ENCODE peak calls at places on chromosomes 7 and 10, in five cellular contexts. Y is colonic mucosa, D is lung, W is Caco-2, V is fibroblast of the aortic adventitia. C is an unnamed sample.

GRCh38 chr10:21314906-21315305 is 210.6 kb downstream of the SKIDA1 start:
- DNase-seq in D (no peak), Y (no peak), V (no peak), W (no peak), C (no peak)

GRCh38 chr10:23479798-23480473 is 41.1 kb downstream of the OTUD1 start:
- DNase-seq in D (no peak), Y (no peak), W (no peak), V (no peak), C (no peak)

GRCh38 chr7:13092708-13093005 is 405.2 kb downstream of the ARL4A start:
- DNase-seq in Y (no peak), V (no peak), W (no peak), D (no peak), C (no peak)

GRCh38 chr7:115707236-115707635 is 323.3 kb downstream of the TFEC start:
- DNase-seq in W (peak; percentile 38), Y (peak; percentile 47), D (no peak), V (peak; percentile 25), C (no peak)

GRCh38 chr7:37409456-37409855 is 39.2 kb downstream of the ELMO1 start:
- DNase-seq in Y (no peak), W (no peak), D (no peak), V (no peak), C (no peak)

GRCh38 chr7:139739863-139740597 is 37.8 kb downstream of the HIPK2 start:
- DNase-seq in W (no peak), D (no peak), Y (peak; percentile 38), V (no peak), C (no peak)

GRCh38 chr7:75565129-75565528 is 73.0 kb downstream of the SPDYE5 start:
- DNase-seq in Y (no peak), V (peak; percentile 87), W (peak; percentile 61), D (peak; percentile 33), C (peak; percentile 88)

GRCh38 chr10:51862149-51862548 is 162.8 kb upstream of the CSTF2T start:
- DNase-seq in Y (no peak), V (no peak), W (no peak), D (no peak), C (no peak)

GRCh38 chr10:112953075-112953501 is 3.0 kb downstream of the TCF7L2 start:
- DNase-seq in D (peak; percentile 41), V (peak; percentile 53), W (no peak), Y (peak; percentile 51), C (no peak)

GRCh38 chr7:4763091-4763793 is 12.2 kb upstream of the AP5Z1 start:
- DNase-seq in V (no peak), D (no peak), W (no peak), Y (no peak), C (no peak)

GRCh38 chr10:110446954-110447608 is 50.6 kb upstream of the DUSP5 start:
- DNase-seq in V (peak; percentile 95), Y (no peak), W (no peak), D (no peak), C (no peak)

GRCh38 chr7:46549347-46549746 is 628.3 kb upstream of the IGFBP3 start:
- DNase-seq in D (no peak), Y (no peak), V (no peak), W (no peak), C (no peak)

GRCh38 chr7:68573271-68574000 is 1024.8 kb upstream of the AUTS2 start:
- DNase-seq in D (no peak), W (no peak), Y (no peak), V (no peak), C (no peak)

GRCh38 chr10:119203006-119203405 is 4.4 kb upstream of the GRK5 start:
- DNase-seq in D (no peak), V (peak; percentile 72), W (no peak), Y (no peak), C (no peak)

GRCh38 chr7:116588225-116588624 is 63.4 kb downstream of the CAV1 start:
- DNase-seq in Y (no peak), V (peak; percentile 73), W (no peak), D (no peak), C (no peak)

GRCh38 chr7:69934475-69934903 is 336.2 kb downstream of the AUTS2 start:
- DNase-seq in V (no peak), W (no peak), D (no peak), Y (no peak), C (no peak)

GRCh38 chr7:98286093-98286525 is 4.6 kb downstream of the BRI3 start:
- DNase-seq in W (peak; percentile 68), Y (peak; percentile 63), D (peak; percentile 83), V (peak; percentile 52), C (no peak)

GRCh38 chr7:39978252-39978934 is 28.3 kb downstream of the CDK13 start:
- DNase-seq in Y (no peak), V (no peak), W (no peak), D (no peak), C (no peak)

DNA sequence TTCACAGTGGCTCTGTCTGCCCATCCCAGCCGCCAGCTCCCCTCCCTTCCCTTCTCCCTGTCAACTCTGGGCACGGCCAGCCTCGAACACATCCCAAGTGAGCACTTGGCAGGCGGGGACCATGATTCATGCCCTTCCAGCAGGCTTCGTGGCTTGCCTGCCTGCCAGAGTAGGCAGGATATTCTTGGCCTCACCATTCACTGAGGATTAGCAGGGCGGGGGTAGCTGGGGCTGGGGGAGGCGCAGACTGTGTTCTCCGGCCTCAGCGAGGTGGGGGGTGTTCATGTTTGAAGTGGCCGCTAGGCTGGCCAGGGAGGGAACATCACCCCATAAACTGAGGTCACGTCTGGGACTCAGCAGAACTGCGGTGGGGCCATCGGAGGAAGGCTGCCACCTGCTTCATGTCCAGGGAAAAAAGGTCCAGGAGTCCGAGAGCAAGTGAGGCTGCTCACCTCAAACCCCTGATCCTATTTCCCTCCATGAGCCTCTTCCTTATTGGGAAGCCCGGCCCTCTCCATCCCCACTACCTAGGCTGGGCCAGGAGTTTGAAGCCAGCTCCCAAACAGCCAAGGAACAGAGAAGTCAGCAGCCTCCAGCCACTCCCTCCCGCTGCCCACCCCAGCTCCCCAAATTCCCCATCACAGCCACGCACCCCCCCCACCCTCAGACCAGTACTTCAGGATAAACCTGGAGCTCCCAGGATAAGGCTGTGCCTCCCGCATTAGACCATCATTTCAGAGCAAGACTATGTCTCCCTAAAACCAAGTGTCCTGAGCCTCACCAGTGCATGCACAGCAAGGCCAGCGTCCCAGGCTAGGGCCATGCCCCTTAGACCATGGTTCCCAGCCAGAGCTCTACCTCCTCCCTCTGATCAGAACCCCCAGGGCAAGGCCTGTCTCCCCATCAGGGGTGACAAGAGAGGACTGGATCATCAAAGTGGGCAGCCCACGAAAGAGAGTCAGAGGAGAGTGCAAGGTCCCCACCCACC is 42.8 kb upstream of the RABGEF1 start:
- DNase-seq in W (no peak), V (peak; percentile 79), Y (no peak), D (no peak), C (no peak)
- TF ChIP-seq CTCF in W (no peak), V (no peak), Y (no peak), D (no peak), C (no peak)

DNA sequence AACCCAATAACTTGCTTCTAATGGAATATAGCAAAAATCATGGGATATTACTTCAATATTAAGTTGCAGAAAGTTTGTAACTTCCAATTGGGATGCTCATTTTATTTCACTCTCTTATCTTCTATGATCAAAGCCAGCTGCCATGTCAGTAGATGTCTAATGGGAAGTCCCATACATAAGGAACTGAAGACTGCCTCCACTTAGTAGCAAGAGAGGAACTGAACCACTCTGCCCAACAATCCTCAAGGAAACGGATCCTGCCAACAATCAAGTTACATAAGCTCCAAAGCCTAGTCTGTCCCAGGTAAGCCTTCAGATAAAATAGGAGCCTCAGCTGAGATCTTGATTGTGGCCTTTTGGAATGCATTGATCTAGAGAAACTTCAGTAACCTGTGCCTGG is 431.5 kb upstream of the PCDH15 start:
- DNase-seq in Y (no peak), W (no peak), D (no peak), V (no peak), C (no peak)
- H3K4me3 ChIP-seq in Y (no peak overlapping the region), W (no peak overlapping the region), D (no peak overlapping the region), V (no peak overlapping the region), C (no peak overlapping the region)

GRCh38 chr10:100631192-100631591 is 95.4 kb downstream of the HIF1AN start:
- DNase-seq in D (no peak), W (no peak), V (no peak), Y (no peak), C (no peak)
- TF ChIP-seq CTCF in D (no peak), W (no peak), V (no peak), Y (no peak), C (no peak)

DNA sequence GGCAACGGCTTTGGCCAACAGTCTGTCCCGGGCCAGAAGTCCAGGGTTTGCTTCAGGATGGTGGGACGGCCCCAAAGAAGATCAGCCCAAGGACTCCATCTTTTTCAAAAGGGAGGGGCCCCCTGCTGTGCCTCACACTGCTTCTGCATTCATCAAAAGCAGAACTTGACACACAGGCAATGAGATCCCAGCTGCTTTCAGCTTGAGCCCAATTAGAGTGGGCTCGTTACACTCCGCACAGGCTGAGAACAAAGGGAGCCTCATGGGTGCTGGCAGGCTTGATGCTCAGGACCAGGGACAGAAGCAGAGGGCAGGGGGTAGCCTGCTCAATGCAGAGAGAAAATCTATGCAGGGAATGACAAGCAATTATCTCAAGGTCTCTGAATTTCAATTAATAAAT is 45.5 kb downstream of the VOPP1 start:
- DNase-seq in W (no peak), D (no peak), V (no peak), Y (no peak), C (no peak)
- H3K4me3 ChIP-seq in W (no peak overlapping the region), D (no peak overlapping the region), V (no peak overlapping the region), Y (no peak overlapping the region), C (no peak overlapping the region)

GRCh38 chr10:63115732-63116383 is 17.3 kb upstream of the NRBF2 start:
- DNase-seq in V (peak; percentile 99), D (peak; percentile 60), W (peak; percentile 56), Y (peak; percentile 40), C (peak; percentile 45)
- TF ChIP-seq CTCF in V (no peak), D (no peak), W (no peak), Y (no peak), C (no peak)

DNA sequence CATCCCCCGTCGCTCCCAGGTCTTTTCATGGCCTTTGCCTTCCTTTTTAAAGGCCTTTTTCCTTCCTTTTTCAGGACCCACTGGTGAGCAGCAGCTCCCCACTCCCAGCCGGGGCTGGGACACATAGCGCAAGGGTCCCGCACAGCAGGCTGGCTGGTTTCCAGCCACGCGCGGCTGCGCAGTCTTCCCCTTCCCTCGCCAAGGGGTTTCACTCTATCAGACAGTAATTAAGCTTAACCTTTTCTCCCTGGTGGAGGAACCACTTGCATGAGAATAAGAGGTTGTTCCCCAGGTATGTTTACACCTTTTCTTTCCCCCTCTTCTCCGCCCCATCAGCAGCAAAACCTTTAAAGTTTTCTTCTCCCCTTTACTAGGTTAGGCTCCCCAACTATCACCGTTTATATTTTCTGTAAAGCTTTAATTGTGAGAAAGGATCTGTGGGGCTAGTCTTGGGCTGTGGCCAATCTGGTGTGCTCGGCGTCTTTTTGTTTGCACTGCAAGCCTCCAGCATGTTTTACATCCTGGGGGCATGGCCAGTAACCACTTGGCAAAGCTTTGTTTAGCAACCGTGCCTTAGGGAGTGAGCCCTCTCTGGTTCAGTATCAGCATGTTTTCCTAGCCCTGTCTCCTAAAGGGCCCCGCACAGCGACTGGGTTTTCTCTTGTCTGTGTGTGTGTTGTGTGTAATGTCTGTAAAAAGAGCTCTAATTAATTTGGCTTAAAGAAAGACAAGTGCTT is 219.6 kb downstream of the PHF14 start:
- DNase-seq in W (no peak), V (peak; percentile 51), Y (no peak), D (peak; percentile 56), C (peak; percentile 54)
- H3K4me3 ChIP-seq in W (no peak overlapping the region), V (peak overlapping the region; percentile 45), Y (no peak overlapping the region), D (no peak overlapping the region), C (no peak overlapping the region)

C was measured in LNCaP clone FGC.